ENCODE peak calls at places on chromosomes 7 and 10, in five cellular contexts. One of them, this sample, is unnamed.

GRCh38 chr10:29131952-29132820 is 156.7 kb upstream of the LYZL1 start:
- DNase-seq in renal cortical epithelial cell: no peak
- DNase-seq in ACHN: no peak
- DNase-seq in A549: no peak
- DNase-seq in MCF 10A: peak
- DNase-seq in this sample: no peak

GRCh38 chr7:158512869-158513268 is 74.8 kb downstream of the PTPRN2 start:
- DNase-seq in renal cortical epithelial cell: no peak
- DNase-seq in MCF 10A: no peak
- DNase-seq in ACHN: no peak
- DNase-seq in A549: no peak
- DNase-seq in this sample: no peak

GRCh38 chr7:138472292-138473079 is 12.4 kb downstream of the TRIM24 start:
- DNase-seq in ACHN: no peak
- DNase-seq in MCF 10A: no peak
- DNase-seq in renal cortical epithelial cell: no peak
- DNase-seq in A549: no peak
- DNase-seq in this sample: no peak

GRCh38 chr7:157402911-157403534 is 66.2 kb downstream of the DNAJB6 start:
- DNase-seq in renal cortical epithelial cell: no peak
- DNase-seq in MCF 10A: no peak
- DNase-seq in ACHN: no peak
- DNase-seq in A549: no peak
- DNase-seq in this sample: no peak

GRCh38 chr7:76356823-76357222 is 2.0 kb downstream of the YWHAG start:
- DNase-seq in renal cortical epithelial cell: peak
- DNase-seq in ACHN: peak
- DNase-seq in A549: peak
- DNase-seq in MCF 10A: peak
- DNase-seq in this sample: no peak

GRCh38 chr10:4623757-4624420 is 202.1 kb upstream of the AKR1E2 start:
- DNase-seq in MCF 10A: no peak
- DNase-seq in ACHN: no peak
- DNase-seq in renal cortical epithelial cell: no peak
- DNase-seq in A549: no peak
- DNase-seq in this sample: no peak

GRCh38 chr7:44769381-44770209 is 20.9 kb downstream of the ZMIZ2 start:
- DNase-seq in ACHN: peak
- DNase-seq in MCF 10A: peak
- DNase-seq in renal cortical epithelial cell: peak
- DNase-seq in A549: no peak
- DNase-seq in this sample: peak

GRCh38 chr10:129057856-129058663 is 409.0 kb upstream of the MGMT start:
- DNase-seq in MCF 10A: no peak
- DNase-seq in A549: no peak
- DNase-seq in renal cortical epithelial cell: no peak
- DNase-seq in ACHN: no peak
- DNase-seq in this sample: no peak

GRCh38 chr7:128266891-128267839 is 26.1 kb downstream of the LEP start:
- DNase-seq in renal cortical epithelial cell: peak
- DNase-seq in MCF 10A: peak
- DNase-seq in ACHN: peak
- DNase-seq in A549: no peak
- DNase-seq in this sample: peak

GRCh38 chr10:92121686-92122492 is 169.0 kb downstream of the CPEB3 start:
- DNase-seq in renal cortical epithelial cell: no peak
- DNase-seq in ACHN: no peak
- DNase-seq in A549: no peak
- DNase-seq in MCF 10A: no peak
- DNase-seq in this sample: no peak

GRCh38 chr10:124323145-124323725 is 95.5 kb downstream of the OAT start:
- DNase-seq in A549: peak
- DNase-seq in MCF 10A: peak
- DNase-seq in ACHN: no peak
- DNase-seq in renal cortical epithelial cell: no peak
- DNase-seq in this sample: no peak

GRCh38 chr10:108899686-108900085 is 1023.6 kb downstream of the XPNPEP1 start:
- DNase-seq in renal cortical epithelial cell: no peak
- DNase-seq in MCF 10A: no peak
- DNase-seq in A549: no peak
- DNase-seq in ACHN: no peak
- DNase-seq in this sample: no peak

GRCh38 chr7:126001344-126001743 is 1071.7 kb upstream of the POT1 start:
- DNase-seq in A549: no peak
- DNase-seq in ACHN: no peak
- DNase-seq in renal cortical epithelial cell: no peak
- DNase-seq in MCF 10A: no peak
- DNase-seq in this sample: no peak

GRCh38 chr7:45001138-45001694 is 1.2 kb downstream of the CCM2 start:
- DNase-seq in ACHN: peak
- DNase-seq in A549: no peak
- DNase-seq in renal cortical epithelial cell: peak
- DNase-seq in MCF 10A: peak
- DNase-seq in this sample: no peak

GRCh38 chr10:114914545-114914944 is 23.4 kb upstream of the TRUB1 start:
- DNase-seq in ACHN: no peak
- DNase-seq in renal cortical epithelial cell: no peak
- DNase-seq in MCF 10A: no peak
- DNase-seq in A549: no peak
- DNase-seq in this sample: no peak

GRCh38 chr7:37354661-37355131 is 94.0 kb downstream of the ELMO1 start:
- DNase-seq in MCF 10A: peak
- DNase-seq in renal cortical epithelial cell: peak
- DNase-seq in ACHN: no peak
- DNase-seq in A549: no peak
- DNase-seq in this sample: peak

GRCh38 chr10:49750546-49750945 is 11.6 kb downstream of the OGDHL start:
- DNase-seq in ACHN: no peak
- DNase-seq in renal cortical epithelial cell: no peak
- DNase-seq in A549: no peak
- DNase-seq in MCF 10A: no peak
- DNase-seq in this sample: no peak

GRCh38 chr7:44103566-44103940 is 592 bp upstream of the AEBP1 start:
- DNase-seq in MCF 10A: no peak
- DNase-seq in ACHN: no peak
- DNase-seq in renal cortical epithelial cell: no peak
- DNase-seq in A549: no peak
- DNase-seq in this sample: no peak